ENCODE peak calls at places on chromosome 6, in nine cellular contexts. Y is psoas muscle; V is NCI-H1694; Z is GM23248; B is effector CD4-positive, alpha-beta T cell; N is activated CD4-positive, alpha-beta memory T cell treated with anti-CD3 and anti-CD28 coated beads for 36 hours; S is GM12865; T is CD8-positive, alpha-beta T cell; W is cardiac muscle cell. E is an unnamed sample.

GRCh38 chr6:109793015-109793414 is 101.9 kb downstream of the FIG4 start:
- DNase-seq in Y (no peak), V (no peak), Z (no peak), B (no peak), N (no peak), S (no peak), T (no peak), W (no peak), E (no peak)

GRCh38 chr6:122151768-122152167 is 247.7 kb upstream of the HSF2 start:
- DNase-seq in Y (no peak), V (no peak), Z (no peak), B (no peak), N (no peak), S (no peak), T (no peak), W (no peak), E (no peak)

GRCh38 chr6:139590206-139590605 is 215.8 kb upstream of the CITED2 start:
- DNase-seq in Y (no peak), V (no peak), Z (no peak), B (no peak), N (no peak), S (no peak), T (no peak), W (no peak), E (no peak)

GRCh38 chr6:42514746-42515145 is 49.1 kb upstream of the UBR2 start:
- DNase-seq in Y (no peak), V (no peak), Z (no peak), B (no peak), N (no peak), S (no peak), T (no peak), W (no peak), E (no peak)

GRCh38 chr6:168133186-168133585 is 54.2 kb upstream of the FRMD1 start:
- DNase-seq in Y (peak; percentile 50), V (no peak), Z (peak; percentile 88), B (no peak), N (no peak), S (no peak), T (no peak), W (no peak), E (peak; percentile 12)

GRCh38 chr6:579339-579738 is 77.6 kb downstream of the HUS1B start:
- DNase-seq in Y (no peak), V (no peak), Z (peak; percentile 13), B (no peak), N (no peak), S (no peak), T (no peak), W (peak; percentile 21), E (no peak)

GRCh38 chr6:83735461-83735860 is 26.6 kb upstream of the SNAP91 start:
- DNase-seq in Y (no peak), V (no peak), Z (peak; percentile 7), B (no peak), N (no peak), S (no peak), T (no peak), W (no peak), E (no peak)

GRCh38 chr6:37663016-37663810 is 34.5 kb downstream of the MDGA1 start:
- DNase-seq in Y (no peak), V (no peak), Z (peak; percentile 30), B (no peak), N (no peak), S (no peak), T (no peak), W (no peak), E (no peak)

GRCh38 chr6:127069659-127070279 is 48.7 kb upstream of the RSPO3 start:
- DNase-seq in Y (no peak), V (no peak), Z (peak; percentile 55), B (no peak), N (no peak), S (peak; percentile 13), T (no peak), W (peak; percentile 51), E (no peak)

GRCh38 chr6:121093928-121094327 is 240.4 kb downstream of the TBC1D32 start:
- DNase-seq in Y (no peak), V (no peak), Z (peak; percentile 54), B (no peak), N (no peak), S (no peak), T (no peak), W (no peak), E (no peak)

GRCh38 chr6:41737591-41738130 is 2.3 kb upstream of the TFEB start:
- DNase-seq in Y (no peak), V (no peak), Z (no peak), B (no peak), N (no peak), S (no peak), T (no peak), W (no peak), E (no peak)

GRCh38 chr6:39653631-39654030 is 71.6 kb downstream of the KIF6 start:
- DNase-seq in Y (no peak), V (no peak), Z (no peak), B (no peak), N (no peak), S (no peak), T (no peak), W (no peak), E (no peak)

GRCh38 chr6:12232821-12233220 is 57.3 kb upstream of the EDN1 start:
- DNase-seq in Y (no peak), V (no peak), Z (peak; percentile 1), B (no peak), N (no peak), S (no peak), T (no peak), W (no peak), E (no peak)

GRCh38 chr6:81977488-81977887 is 225.0 kb upstream of the TENT5A start:
- DNase-seq in Y (no peak), V (no peak), Z (peak; percentile 61), B (no peak), N (no peak), S (no peak), T (no peak), W (no peak), E (no peak)

GRCh38 chr6:3204921-3205320 is 22.5 kb downstream of the TUBB2B start:
- DNase-seq in Y (no peak), V (no peak), Z (no peak), B (no peak), N (no peak), S (no peak), T (no peak), W (no peak), E (no peak)

GRCh38 chr6:23180504-23181293 is 611.3 kb downstream of the HDGFL1 start:
- DNase-seq in Y (no peak), V (peak; percentile 98), Z (peak; percentile 57), B (no peak), N (no peak), S (no peak), T (no peak), W (peak; percentile 48), E (no peak)

GRCh38 chr6:135030532-135031178 is 24.0 kb downstream of the HBS1L start:
- DNase-seq in Y (no peak), V (no peak), Z (peak; percentile 23), B (no peak), N (peak; percentile 20), S (no peak), T (no peak), W (no peak), E (no peak)

GRCh38 chr6:157433678-157434081 is 52.7 kb downstream of the ZDHHC14 start:
- DNase-seq in Y (no peak), V (no peak), Z (no peak), B (no peak), N (no peak), S (no peak), T (no peak), W (no peak), E (no peak)